ENCODE peak calls at places on chromosomes 12 and 14, in ten cellular contexts. K, T, S, Y, E, F, H, R, L and G are unnamed samples.

GRCh38 chr14:105836730-105837129 is 310.3 kb downstream of the TMEM121 start:
- DNase-seq in H (no peak), S (no peak), Y (no peak), R (no peak), T (no peak), E (no peak), K (no peak), L (no peak), F (no peak), G (no peak)

GRCh38 chr14:51855234-51855633 is 5.2 kb upstream of the GNG2 start:
- DNase-seq in T (no peak), R (no peak), Y (no peak), K (no peak), S (no peak), E (no peak), L (no peak), H (no peak), F (no peak), G (no peak)

GRCh38 chr12:29960113-29960512 is 176.4 kb upstream of the TMTC1 start:
- DNase-seq in K (no peak), R (no peak), E (no peak), F (no peak), T (no peak), L (peak), H (no peak), Y (no peak), S (no peak), G (no peak)

GRCh38 chr12:17108877-17109520 is 503.0 kb upstream of the LMO3 start:
- DNase-seq in S (peak), L (no peak), E (no peak), Y (no peak), H (no peak), R (no peak), T (peak), F (no peak), K (no peak), G (no peak)

GRCh38 chr14:68232643-68233055 is 413.1 kb downstream of the RAD51B start:
- DNase-seq in Y (no peak), L (no peak), R (peak), H (no peak), F (no peak), E (peak), K (peak), T (no peak), S (peak), G (peak)

GRCh38 chr14:35122696-35123387 is 490 bp downstream of the PRORP start:
- DNase-seq in E (no peak), L (peak), T (no peak), H (no peak), K (no peak), F (no peak), Y (no peak), S (no peak), R (no peak), G (no peak)

GRCh38 chr14:24368215-24368561 is 204 bp downstream of the NFATC4 start:
- DNase-seq in E (no peak), K (no peak), T (no peak), Y (no peak), L (no peak), R (no peak), F (peak), S (no peak), H (no peak), G (no peak)

GRCh38 chr12:70660620-70661219 is 23.5 kb upstream of the PTPRB start:
- DNase-seq in Y (no peak), S (peak), L (no peak), E (peak), T (no peak), K (no peak), R (peak), H (no peak), F (no peak), G (no peak)

GRCh38 chr14:49541049-49541448 is 45.1 kb downstream of the RPS29 start:
- DNase-seq in E (no peak), F (no peak), K (no peak), H (no peak), S (no peak), L (no peak), R (no peak), Y (no peak), T (no peak), G (no peak)

GRCh38 chr12:55659486-55660385 is 23.0 kb downstream of the OR10P1 start:
- DNase-seq in H (no peak), T (peak), S (peak), K (no peak), E (no peak), F (no peak), L (no peak), R (no peak), Y (peak), G (no peak)

GRCh38 chr12:38411426-38411825 is 94.9 kb downstream of the ALG10B start:
- DNase-seq in S (no peak), L (no peak), T (no peak), F (no peak), E (no peak), H (no peak), K (no peak), R (no peak), Y (peak), G (no peak)

GRCh38 chr14:50340945-50341344 is 28.8 kb downstream of the DMAC2L start:
- DNase-seq in H (no peak), R (no peak), E (no peak), Y (no peak), L (no peak), S (no peak), T (no peak), K (no peak), F (no peak), G (no peak)

GRCh38 chr14:103593577-103593976 is 30.8 kb downstream of the COA8 start:
- DNase-seq in R (no peak), L (no peak), S (no peak), T (no peak), F (no peak), Y (no peak), K (peak), H (no peak), E (no peak), G (no peak)

GRCh38 chr12:9378430-9378835 is 170.2 kb upstream of the PZP start:
- DNase-seq in F (no peak), S (peak), E (no peak), L (no peak), H (no peak), R (no peak), Y (no peak), K (no peak), T (no peak), G (no peak)

GRCh38 chr12:12047682-12048081 is 23.1 kb upstream of the BCL2L14 start:
- DNase-seq in Y (no peak), S (no peak), H (no peak), T (no peak), L (no peak), F (no peak), R (no peak), K (no peak), E (no peak), G (no peak)